ENCODE peak calls at places on chromosomes 7 and 10, in four cellular contexts. K is SK-N-SH, F is hepatocyte, N is HCT116. D is an unnamed sample.

GRCh38 chr10:85788570-85788969 is 578.0 kb downstream of the GRID1 start:
- DNase-seq in K (no peak), N (no peak), F (no peak), D (no peak)

GRCh38 chr7:133629696-133630095 is 376.8 kb downstream of the EXOC4 start:
- DNase-seq in F (no peak), K (no peak), N (no peak), D (no peak)

GRCh38 chr10:103812431-103812830 is 42.9 kb downstream of the SH3PXD2A start:
- DNase-seq in N (no peak), F (no peak), K (no peak), D (no peak)

GRCh38 chr7:26376208-26376917 is 84.7 kb downstream of the SNX10 start:
- DNase-seq in K (peak; percentile 94), N (no peak), F (peak; percentile 63), D (peak; percentile 37)

GRCh38 chr10:133018491-133018890 is 69.2 kb upstream of the ADGRA1 start:
- DNase-seq in N (no peak), K (no peak), F (no peak), D (no peak)

GRCh38 chr10:107576746-107577145 is 412.2 kb upstream of the SORCS1 start:
- DNase-seq in N (no peak), K (no peak), F (no peak), D (no peak)

GRCh38 chr7:37027557-37028341 is 303.5 kb upstream of the AOAH start:
- DNase-seq in K (no peak), N (peak; percentile 6), F (no peak), D (no peak)

GRCh38 chr10:6563075-6563474 is 17.0 kb downstream of the PRKCQ start:
- DNase-seq in K (no peak), N (no peak), F (no peak), D (no peak)

GRCh38 chr7:73528204-73528603 is 6.1 kb upstream of the BAZ1B start:
- DNase-seq in N (no peak), K (no peak), F (no peak), D (no peak)

GRCh38 chr10:133618851-133619250 is 7.7 kb downstream of the FRG2B start:
- DNase-seq in N (no peak), F (no peak), K (no peak), D (no peak)

GRCh38 chr10:6621536-6621935 is 41.5 kb upstream of the PRKCQ start:
- DNase-seq in N (no peak), F (peak; percentile 29), K (no peak), D (no peak)

GRCh38 chr10:110056822-110057221 is 49.0 kb downstream of the ADD3 start:
- DNase-seq in F (no peak), K (no peak), N (no peak), D (no peak)

GRCh38 chr7:157271991-157272324 is 64.8 kb upstream of the DNAJB6 start:
- DNase-seq in F (peak; percentile 82), K (no peak), N (no peak), D (no peak)

GRCh38 chr7:105487559-105488218 is 34.4 kb downstream of the PUS7 start:
- DNase-seq in F (peak; percentile 70), K (peak; percentile 61), N (no peak), D (peak; percentile 33)

GRCh38 chr7:75989084-75989725 is 5.2 kb downstream of the TMEM120A start:
- DNase-seq in N (no peak), K (peak; percentile 75), F (no peak), D (no peak)

GRCh38 chr7:128836729-128837348 is 6.6 kb downstream of the FLNC start:
- DNase-seq in N (no peak), K (no peak), F (no peak), D (no peak)

GRCh38 chr7:157335991-157336382 is 817 bp upstream of the DNAJB6 start:
- DNase-seq in N (no peak), F (no peak), K (no peak), D (no peak)

GRCh38 chr7:13235961-13236360 is 548.5 kb downstream of the ARL4A start:
- DNase-seq in N (no peak), F (no peak), K (no peak), D (no peak)

GRCh38 chr10:132178885-132179545 is 7.7 kb upstream of the DPYSL4 start:
- DNase-seq in N (no peak), F (no peak), K (no peak), D (no peak)

GRCh38 chr10:21675157-21675796 is 141.2 kb downstream of the MLLT10 start:
- DNase-seq in N (peak; percentile 37), F (peak; percentile 21), K (peak; percentile 39), D (peak; percentile 40)

GRCh38 chr7:77335581-77335980 is 80.6 kb downstream of the GSAP start:
- DNase-seq in K (no peak), N (no peak), F (no peak), D (no peak)

GRCh38 chr10:72875250-72876055 is 18.1 kb upstream of the OIT3 start:
- DNase-seq in K (peak; percentile 25), F (peak; percentile 31), N (peak; percentile 12), D (peak; percentile 40)

GRCh38 chr7:129212596-129212995 is 12.2 kb upstream of the AHCYL2 start:
- DNase-seq in N (no peak), K (no peak), F (no peak), D (no peak)

GRCh38 chr10:129927351-129928120 is 36.5 kb downstream of the EBF3 start:
- DNase-seq in F (no peak), N (no peak), K (no peak), D (no peak)

GRCh38 chr10:84665883-84666463 is 337.6 kb downstream of the CCSER2 start:
- DNase-seq in K (no peak), N (peak; percentile 21), F (peak; percentile 23), D (peak; percentile 49)

GRCh38 chr7:4792537-4793126 is 17.2 kb downstream of the AP5Z1 start:
- DNase-seq in N (no peak), K (no peak), F (no peak), D (no peak)

GRCh38 chr10:9238041-9238440 is 1183.6 kb downstream of the GATA3 start:
- DNase-seq in N (no peak), K (no peak), F (no peak), D (no peak)

GRCh38 chr7:28005075-28005847 is 175.3 kb downstream of the JAZF1 start:
- DNase-seq in F (no peak), K (no peak), N (no peak), D (no peak)

GRCh38 chr7:51366930-51367613 is 50.5 kb upstream of the COBL start:
- DNase-seq in N (no peak), F (peak; percentile 86), K (peak; percentile 81), D (peak; percentile 25)

GRCh38 chr7:16991551-16991950 is 109.8 kb upstream of the AGR3 start:
- DNase-seq in F (no peak), K (no peak), N (no peak), D (no peak)

GRCh38 chr7:113113912-113114311 is 4.4 kb downstream of the SMIM30 start:
- DNase-seq in F (no peak), N (no peak), K (peak; percentile 23), D (peak; percentile 41)

GRCh38 chr7:151239837-151240459 is 7.7 kb downstream of the CHPF2 start:
- DNase-seq in K (peak; percentile 25), N (no peak), F (no peak), D (no peak)

GRCh38 chr7:117069379-117069778 is 116.1 kb downstream of the ST7 start:
- DNase-seq in F (no peak), K (no peak), N (no peak), D (no peak)

GRCh38 chr10:102231357-102232318 is 5.5 kb downstream of the ELOVL3 start:
- DNase-seq in K (peak; percentile 85), F (peak; percentile 60), N (peak; percentile 40), D (peak; percentile 37)

GRCh38 chr7:13602036-13602435 is 387.4 kb downstream of the ETV1 start:
- DNase-seq in K (peak; percentile 20), F (no peak), N (no peak), D (no peak)

GRCh38 chr10:5461914-5462840 is 37.2 kb downstream of the CALML5 start:
- DNase-seq in K (no peak), F (no peak), N (no peak), D (no peak)
- TF ChIP-seq EZH2phosphoT487 in K (no peak), F (no peak), N (no peak), D (no peak)

GRCh38 chr10:28300027-28300426 is 2.8 kb downstream of the MPP7 start:
- DNase-seq in K (no peak), N (no peak), F (no peak), D (peak; percentile 71)
- TF ChIP-seq CTCF in K (no peak), N (peak; percentile 45), F (no peak), D (peak; percentile 80)

GRCh38 chr7:142798451-142799438 is 28.0 kb downstream of the PRSS2 start:
- DNase-seq in K (no peak), N (no peak), F (no peak), D (no peak)
- H3K4me3 ChIP-seq in K (no peak overlapping the region), N (no peak overlapping the region), F (no peak overlapping the region), D (peak overlapping the region; percentile 81)

DNA sequence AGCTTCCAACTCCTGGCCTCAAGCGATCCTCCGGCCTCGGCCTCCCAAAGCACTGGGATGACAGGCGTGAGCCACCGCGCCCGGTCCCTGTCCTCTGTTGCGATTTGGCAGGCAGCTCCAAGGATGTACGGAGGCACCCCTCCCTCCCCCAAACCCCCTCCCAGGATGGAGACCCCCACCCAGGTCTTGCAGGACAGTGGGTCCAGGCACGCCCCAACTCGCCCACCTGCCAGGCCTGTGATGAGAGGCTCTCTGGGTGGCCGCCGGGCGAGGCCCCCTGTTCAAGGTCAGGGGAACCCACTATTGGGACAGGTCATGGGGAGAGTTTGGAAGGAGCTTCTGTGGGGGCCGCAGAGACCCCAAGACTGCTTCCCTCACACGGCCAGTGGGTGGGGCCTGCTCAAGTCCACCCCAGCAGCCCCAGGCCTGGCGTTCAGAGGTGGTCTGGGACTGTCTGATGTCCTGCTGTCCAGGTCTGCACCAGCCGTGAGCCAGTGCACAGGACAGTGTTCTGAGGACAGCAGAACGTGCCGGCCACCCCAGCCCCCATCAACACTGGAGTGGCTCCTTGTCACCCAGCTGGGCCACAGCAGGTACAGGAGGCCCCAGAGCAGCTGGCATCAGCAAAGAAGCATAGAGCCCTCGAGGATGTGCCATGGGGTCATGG is 2.5 kb downstream of the ADAP1 start:
- DNase-seq in N (no peak), F (no peak), K (peak; percentile 30), D (no peak)
- TF ChIP-seq EZH2phosphoT487 in N (no peak), F (no peak), K (no peak), D (no peak)

D was measured in OCI-LY7.